ENCODE peak calls at places on chromosomes 13 and 19, in four cellular contexts. G, Z, U and B are unnamed samples.

GRCh38 chr19:41144403-41144802 is 30.2 kb downstream of the CYP2F1 start:
- DNase-seq in Z (peak), G (peak), U (peak), B (peak)

GRCh38 chr13:32660227-32660626 is 74.0 kb downstream of the PDS5B start:
- DNase-seq in G (no peak), Z (no peak), U (no peak), B (no peak)

GRCh38 chr13:104823071-104823470 is 1712.4 kb downstream of the EFNB2 start:
- DNase-seq in G (no peak), U (no peak), Z (no peak), B (no peak)

GRCh38 chr19:56321254-56321980 is 6.8 kb upstream of the ZSCAN5A start:
- DNase-seq in U (no peak), Z (no peak), G (no peak), B (no peak)

GRCh38 chr19:37778613-37779138 is 710 bp downstream of the ZNF573 start:
- DNase-seq in G (no peak), Z (no peak), U (peak), B (no peak)

GRCh38 chr13:72146816-72147215 is 279.8 kb upstream of the DACH1 start:
- DNase-seq in G (no peak), U (no peak), Z (no peak), B (no peak)

GRCh38 chr13:26558912-26559485 is 1.5 kb downstream of the WASF3 start:
- DNase-seq in U (peak), G (no peak), Z (no peak), B (no peak)

GRCh38 chr13:84126671-84127171 is 244.4 kb upstream of the SLITRK1 start:
- DNase-seq in U (no peak), G (no peak), Z (no peak), B (no peak)

GRCh38 chr19:6253886-6254285 is 25.9 kb downstream of the MLLT1 start:
- DNase-seq in Z (no peak), G (no peak), U (no peak), B (no peak)

GRCh38 chr13:42329239-42329638 is 57.3 kb downstream of the AKAP11 start:
- DNase-seq in U (no peak), G (no peak), Z (no peak), B (no peak)

GRCh38 chr13:111978536-111978935 is 88.4 kb upstream of the SOX1 start:
- DNase-seq in G (no peak), U (no peak), Z (no peak), B (no peak)

GRCh38 chr19:55552620-55553019 is 7.3 kb upstream of the SBK3 start:
- DNase-seq in U (peak), G (no peak), Z (no peak), B (no peak)

GRCh38 chr19:50777830-50778303 is 7.6 kb downstream of the GPR32 start:
- DNase-seq in Z (no peak), U (no peak), G (no peak), B (no peak)
- TF ChIP-seq ZNF274 in Z (no peak), U (no peak), G (no peak), B (no peak)

GRCh38 chr13:113804017-113804702 is 45.1 kb downstream of the TMEM255B start:
- DNase-seq in G (no peak), Z (no peak), U (no peak), B (no peak)
- TF ChIP-seq FOSL1 in G (no peak), Z (no peak), U (no peak), B (no peak)

DNA sequence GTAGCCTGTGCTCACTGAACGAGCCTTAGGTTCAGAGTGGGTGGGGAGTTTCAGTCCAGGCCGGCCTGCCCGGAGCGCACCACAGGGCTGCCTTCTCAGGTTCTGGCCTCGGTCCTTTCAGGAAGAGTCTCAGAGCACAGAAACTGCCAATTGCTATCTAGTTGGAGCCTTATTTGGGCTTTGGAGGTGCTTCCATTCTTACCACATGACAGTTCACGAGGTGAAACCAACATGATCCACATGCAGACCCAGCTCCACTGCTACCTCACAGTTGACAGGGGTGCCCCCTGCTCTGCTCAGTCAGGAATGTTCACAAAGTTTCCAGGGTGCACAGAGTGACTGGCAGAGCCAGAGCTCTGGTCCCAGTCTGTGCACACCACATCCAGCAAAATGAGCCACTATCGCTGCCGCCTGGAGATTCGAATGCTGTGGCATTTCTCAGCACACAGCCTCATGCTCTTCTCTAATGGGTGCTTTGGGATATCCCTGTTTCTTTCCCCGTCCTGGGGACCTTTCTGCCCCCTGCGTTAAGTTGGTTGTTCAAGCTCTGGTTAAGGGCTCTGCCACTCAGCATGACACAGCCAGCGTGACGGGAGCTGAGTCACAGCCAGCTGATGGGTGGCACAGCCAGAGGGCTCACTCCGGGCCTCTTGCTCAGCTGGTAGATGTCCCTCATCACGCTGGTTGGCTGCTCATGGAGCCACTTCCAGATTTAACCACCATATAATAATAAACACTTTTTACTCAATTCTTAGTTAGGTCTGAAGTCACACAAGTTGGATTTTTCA is 7.5 kb upstream of the SACS start:
- DNase-seq in Z (no peak), G (no peak), U (no peak), B (no peak)
- TF ChIP-seq SRF in Z (no peak), G (no peak), U (no peak), B (no peak)

DNA sequence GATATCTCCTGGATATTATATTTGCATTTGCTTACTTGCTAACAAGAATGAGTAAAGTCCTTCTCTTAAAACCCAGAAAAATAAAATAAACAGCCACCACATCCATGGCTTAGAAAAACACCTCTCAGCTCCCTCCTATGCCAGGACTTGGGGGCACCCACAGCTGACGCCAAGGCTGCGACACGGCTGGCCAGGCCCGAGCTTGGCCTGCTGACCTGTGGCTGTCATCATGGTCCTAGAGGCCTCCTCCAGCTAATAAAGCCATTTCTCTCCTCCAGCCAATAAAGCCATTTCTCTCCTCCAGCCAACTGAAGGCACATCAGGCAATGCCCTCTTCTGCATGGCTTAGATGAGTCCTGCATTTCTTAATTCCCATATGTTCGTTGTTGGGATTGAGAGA is 20.9 kb downstream of the C19orf12 start:
- DNase-seq in Z (no peak), U (no peak), G (no peak), B (no peak)
- TF ChIP-seq ZNF274 in Z (no peak), U (no peak), G (no peak), B (no peak)

DNA sequence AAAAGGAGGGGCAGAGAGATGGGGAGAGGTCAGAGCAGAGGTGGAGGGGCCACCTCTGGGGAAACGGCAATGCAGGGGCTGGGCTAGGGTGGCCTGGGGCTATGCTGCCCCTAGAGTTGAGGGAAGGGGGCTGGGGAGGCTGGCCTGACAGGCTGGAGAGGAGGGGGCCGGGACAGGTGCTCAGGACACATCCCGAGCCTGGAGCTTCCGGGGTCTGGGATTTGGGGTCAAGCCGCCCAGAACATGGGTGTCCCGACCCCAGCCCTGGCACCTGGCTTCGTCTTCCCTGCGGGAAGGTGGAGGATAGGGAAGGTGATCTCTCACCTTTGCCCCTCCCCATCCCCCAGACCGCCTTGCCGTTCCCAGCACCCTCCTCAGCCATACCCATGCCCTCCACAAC is 12.6 kb upstream of the ASF1B start:
- DNase-seq in G (no peak), U (no peak), Z (no peak), B (no peak)
- TF ChIP-seq FOSL1 in G (no peak), U (no peak), Z (no peak), B (no peak)